ENCODE peak calls at places on chromosomes 16 and 17, in seven cellular contexts. One of them, this sample, is unnamed.

GRCh38 chr17:49739662-49740271 is 24.2 kb downstream of the FAM117A start:
- DNase-seq in activated naive CD8-positive, alpha-beta T cell treated with anti-CD3 and anti-CD28 coated beads, Interleukin-2, amount 50 U/mL, for 16 hours: peak; percentile 59
- DNase-seq in ELF-1: no peak
- DNase-seq in stimulated activated CD4-positive, alpha-beta T cell treated with anti-CD3 and anti-CD28 coated beads, Interleukin-1b, Interleukin-23, amount 100 ng/mL, for 1 hour: peak; percentile 92
- DNase-seq in neural progenitor cell: no peak
- DNase-seq in G401: peak; percentile 63
- DNase-seq in AG08395: no peak
- DNase-seq in this sample: no peak

GRCh38 chr17:62194401-62194800 is 129.3 kb upstream of the MED13 start:
- DNase-seq in stimulated activated CD4-positive, alpha-beta T cell treated with anti-CD3 and anti-CD28 coated beads, Interleukin-1b, Interleukin-23, amount 100 ng/mL, for 1 hour: no peak
- DNase-seq in AG08395: no peak
- DNase-seq in G401: no peak
- DNase-seq in neural progenitor cell: no peak
- DNase-seq in ELF-1: no peak
- DNase-seq in activated naive CD8-positive, alpha-beta T cell treated with anti-CD3 and anti-CD28 coated beads, Interleukin-2, amount 50 U/mL, for 16 hours: no peak
- DNase-seq in this sample: no peak

GRCh38 chr16:3328643-3329042 is 23.3 kb downstream of the ZNF75A start:
- DNase-seq in G401: no peak
- DNase-seq in AG08395: no peak
- DNase-seq in neural progenitor cell: no peak
- DNase-seq in ELF-1: no peak
- DNase-seq in activated naive CD8-positive, alpha-beta T cell treated with anti-CD3 and anti-CD28 coated beads, Interleukin-2, amount 50 U/mL, for 16 hours: no peak
- DNase-seq in stimulated activated CD4-positive, alpha-beta T cell treated with anti-CD3 and anti-CD28 coated beads, Interleukin-1b, Interleukin-23, amount 100 ng/mL, for 1 hour: no peak
- DNase-seq in this sample: no peak

GRCh38 chr16:77276686-77277085 is 77.5 kb downstream of the SYCE1L start:
- DNase-seq in neural progenitor cell: no peak
- DNase-seq in G401: peak; percentile 37
- DNase-seq in stimulated activated CD4-positive, alpha-beta T cell treated with anti-CD3 and anti-CD28 coated beads, Interleukin-1b, Interleukin-23, amount 100 ng/mL, for 1 hour: no peak
- DNase-seq in ELF-1: no peak
- DNase-seq in activated naive CD8-positive, alpha-beta T cell treated with anti-CD3 and anti-CD28 coated beads, Interleukin-2, amount 50 U/mL, for 16 hours: no peak
- DNase-seq in AG08395: no peak
- DNase-seq in this sample: no peak

GRCh38 chr17:66747561-66748275 is 87.2 kb upstream of the CACNG5 start:
- DNase-seq in AG08395: peak; percentile 64
- DNase-seq in G401: no peak
- DNase-seq in activated naive CD8-positive, alpha-beta T cell treated with anti-CD3 and anti-CD28 coated beads, Interleukin-2, amount 50 U/mL, for 16 hours: no peak
- DNase-seq in neural progenitor cell: no peak
- DNase-seq in ELF-1: no peak
- DNase-seq in stimulated activated CD4-positive, alpha-beta T cell treated with anti-CD3 and anti-CD28 coated beads, Interleukin-1b, Interleukin-23, amount 100 ng/mL, for 1 hour: no peak
- DNase-seq in this sample: no peak

GRCh38 chr16:65624696-65625095 is 502.8 kb upstream of the CDH11 start:
- DNase-seq in neural progenitor cell: no peak
- DNase-seq in stimulated activated CD4-positive, alpha-beta T cell treated with anti-CD3 and anti-CD28 coated beads, Interleukin-1b, Interleukin-23, amount 100 ng/mL, for 1 hour: no peak
- DNase-seq in ELF-1: no peak
- DNase-seq in G401: no peak
- DNase-seq in AG08395: peak; percentile 9
- DNase-seq in activated naive CD8-positive, alpha-beta T cell treated with anti-CD3 and anti-CD28 coated beads, Interleukin-2, amount 50 U/mL, for 16 hours: no peak
- DNase-seq in this sample: no peak

GRCh38 chr17:77146882-77147281 is 6.1 kb downstream of the SEC14L1 start:
- DNase-seq in ELF-1: peak; percentile 44
- DNase-seq in G401: peak; percentile 69
- DNase-seq in activated naive CD8-positive, alpha-beta T cell treated with anti-CD3 and anti-CD28 coated beads, Interleukin-2, amount 50 U/mL, for 16 hours: no peak
- DNase-seq in AG08395: no peak
- DNase-seq in neural progenitor cell: no peak
- DNase-seq in stimulated activated CD4-positive, alpha-beta T cell treated with anti-CD3 and anti-CD28 coated beads, Interleukin-1b, Interleukin-23, amount 100 ng/mL, for 1 hour: no peak
- DNase-seq in this sample: no peak

GRCh38 chr17:67183531-67183930 is 61.5 kb downstream of the HELZ start:
- DNase-seq in neural progenitor cell: no peak
- DNase-seq in activated naive CD8-positive, alpha-beta T cell treated with anti-CD3 and anti-CD28 coated beads, Interleukin-2, amount 50 U/mL, for 16 hours: no peak
- DNase-seq in stimulated activated CD4-positive, alpha-beta T cell treated with anti-CD3 and anti-CD28 coated beads, Interleukin-1b, Interleukin-23, amount 100 ng/mL, for 1 hour: no peak
- DNase-seq in ELF-1: no peak
- DNase-seq in AG08395: peak; percentile 10
- DNase-seq in G401: no peak
- DNase-seq in this sample: no peak

GRCh38 chr16:75624921-75625334 is 1.8 kb upstream of the ADAT1 start:
- DNase-seq in G401: no peak
- DNase-seq in neural progenitor cell: no peak
- DNase-seq in ELF-1: no peak
- DNase-seq in activated naive CD8-positive, alpha-beta T cell treated with anti-CD3 and anti-CD28 coated beads, Interleukin-2, amount 50 U/mL, for 16 hours: no peak
- DNase-seq in AG08395: no peak
- DNase-seq in stimulated activated CD4-positive, alpha-beta T cell treated with anti-CD3 and anti-CD28 coated beads, Interleukin-1b, Interleukin-23, amount 100 ng/mL, for 1 hour: no peak
- DNase-seq in this sample: no peak

GRCh38 chr16:67173808-67174705 is 3.7 kb downstream of the NOL3 start:
- DNase-seq in G401: peak; percentile 96
- DNase-seq in activated naive CD8-positive, alpha-beta T cell treated with anti-CD3 and anti-CD28 coated beads, Interleukin-2, amount 50 U/mL, for 16 hours: no peak
- DNase-seq in neural progenitor cell: peak; percentile 85
- DNase-seq in ELF-1: peak; percentile 80
- DNase-seq in AG08395: peak; percentile 82
- DNase-seq in stimulated activated CD4-positive, alpha-beta T cell treated with anti-CD3 and anti-CD28 coated beads, Interleukin-1b, Interleukin-23, amount 100 ng/mL, for 1 hour: peak; percentile 29
- DNase-seq in this sample: no peak

GRCh38 chr16:30985401-30986128 is 558 bp downstream of the HSD3B7 start:
- DNase-seq in ELF-1: no peak
- DNase-seq in G401: peak; percentile 69
- DNase-seq in activated naive CD8-positive, alpha-beta T cell treated with anti-CD3 and anti-CD28 coated beads, Interleukin-2, amount 50 U/mL, for 16 hours: no peak
- DNase-seq in stimulated activated CD4-positive, alpha-beta T cell treated with anti-CD3 and anti-CD28 coated beads, Interleukin-1b, Interleukin-23, amount 100 ng/mL, for 1 hour: no peak
- DNase-seq in neural progenitor cell: peak; percentile 62
- DNase-seq in AG08395: peak; percentile 75
- DNase-seq in this sample: no peak

This sample was measured in NT2/D1.